ENCODE peak calls at places on chromosomes 1 and 21, in eight cellular contexts. H is tibial artery; E is GM12864; O is epithelial cell of esophagus; N is bronchial epithelial cell; U is CD4-positive, alpha-beta T cell; J is IMR-90; W is astrocyte of the spinal cord. Q is an unnamed sample.

GRCh38 chr21:41216486-41216885 is 48.5 kb downstream of the BACE2 start:
- DNase-seq in W (no peak), H (no peak), O (peak), E (no peak), U (no peak), J (no peak), N (peak), Q (no peak)

GRCh38 chr1:96544051-96544830 is 177.3 kb upstream of the PTBP2 start:
- DNase-seq in W (no peak), U (no peak), N (peak), O (peak), J (no peak), E (no peak), H (no peak), Q (no peak)

GRCh38 chr21:41171210-41171609 is 3.2 kb downstream of the BACE2 start:
- DNase-seq in U (no peak), H (peak), J (no peak), E (no peak), W (peak), N (peak), O (peak), Q (no peak)

GRCh38 chr1:231274119-231274825 is 33.3 kb downstream of the GNPAT start:
- DNase-seq in N (no peak), U (no peak), W (peak), E (no peak), H (no peak), J (no peak), O (peak), Q (no peak)

GRCh38 chr1:114750780-114751179 is 7.0 kb downstream of the CSDE1 start:
- DNase-seq in W (no peak), N (peak), J (no peak), H (no peak), O (peak), U (no peak), E (no peak), Q (no peak)

GRCh38 chr1:41449326-41449921 is 35.1 kb downstream of the EDN2 start:
- DNase-seq in U (no peak), J (no peak), H (no peak), W (no peak), O (no peak), N (no peak), E (no peak), Q (no peak)

GRCh38 chr21:34027727-34028461 is 45.5 kb upstream of the MRPS6 start:
- DNase-seq in H (no peak), U (no peak), W (no peak), E (no peak), J (no peak), N (no peak), O (peak), Q (peak)

GRCh38 chr1:231962636-231963035 is 336.0 kb downstream of the DISC1 start:
- DNase-seq in O (no peak), E (no peak), U (no peak), N (no peak), J (no peak), H (no peak), W (no peak), Q (no peak)

GRCh38 chr1:185956881-185957280 is 222.7 kb downstream of the HMCN1 start:
- DNase-seq in J (no peak), N (no peak), W (no peak), O (no peak), H (no peak), U (no peak), E (no peak), Q (no peak)

GRCh38 chr1:204130989-204131892 is 20.6 kb downstream of the ETNK2 start:
- DNase-seq in H (no peak), W (peak), J (peak), E (no peak), U (no peak), N (peak), O (peak), Q (peak)

GRCh38 chr21:19123525-19123924 is 719.9 kb upstream of the TMPRSS15 start:
- DNase-seq in N (no peak), O (no peak), H (no peak), U (no peak), E (no peak), W (no peak), J (no peak), Q (no peak)

GRCh38 chr1:88061830-88062177 is 622.3 kb upstream of the PKN2 start:
- DNase-seq in E (no peak), U (no peak), W (peak), J (peak), O (no peak), H (no peak), N (no peak), Q (no peak)

GRCh38 chr1:88062650-88063153 is 621.4 kb upstream of the PKN2 start:
- DNase-seq in U (no peak), O (no peak), W (no peak), J (no peak), N (no peak), H (no peak), E (no peak), Q (no peak)

GRCh38 chr1:88060112-88060673 is 623.9 kb upstream of the PKN2 start:
- DNase-seq in H (no peak), N (peak), W (peak), O (peak), J (no peak), E (no peak), U (no peak), Q (no peak)

GRCh38 chr1:88063605-88064004 is 620.5 kb upstream of the PKN2 start:
- DNase-seq in J (peak), U (no peak), E (no peak), N (peak), H (no peak), O (peak), W (peak), Q (no peak)

DNA sequence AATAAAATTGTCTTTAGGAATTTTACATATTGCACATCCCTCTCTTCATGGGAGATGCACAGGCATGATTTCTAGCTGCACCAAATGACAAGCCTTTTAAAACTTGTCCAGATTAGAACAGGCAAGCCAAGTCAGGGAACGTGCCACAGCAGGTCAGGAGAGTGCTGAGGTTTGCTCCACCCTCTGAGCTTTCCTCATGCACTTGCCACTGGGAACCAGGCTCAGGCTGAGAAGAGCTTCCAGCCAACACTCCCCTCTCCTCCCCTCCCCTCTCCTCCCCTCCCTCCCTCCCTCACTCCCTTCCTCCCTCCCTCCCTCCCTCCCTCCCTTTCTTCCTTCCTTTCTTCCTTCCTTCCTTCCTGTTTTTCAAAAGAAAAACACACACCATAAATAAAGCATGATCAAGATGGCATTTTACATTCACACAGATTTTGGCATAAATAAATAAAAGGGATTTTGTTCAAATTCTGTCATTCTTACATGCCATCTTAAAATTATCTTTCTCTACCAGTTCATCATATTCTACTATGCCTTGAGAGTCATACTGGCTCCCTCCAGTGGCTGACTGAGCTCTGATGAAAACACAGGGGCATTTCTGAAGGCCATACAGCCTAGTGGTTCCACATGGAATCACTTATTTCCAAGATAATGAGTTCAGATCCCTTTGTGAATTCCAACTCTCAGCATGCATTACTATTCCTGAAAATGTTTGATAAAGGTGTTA is 622.8 kb upstream of the PKN2 start:
- DNase-seq in N (peak), J (peak), W (peak), H (peak), E (no peak), U (no peak), O (peak), Q (peak)
- TF ChIP-seq CTCF in N (peak), J (peak), W (peak), H (peak), E (peak), U (no peak), O (peak), Q (peak)

GRCh38 chr21:39705849-39706248 is 39.1 kb upstream of the IGSF5 start:
- DNase-seq in N (peak), E (no peak), U (no peak), J (peak), H (no peak), O (no peak), W (peak), Q (peak)
- TF ChIP-seq CTCF in N (no peak), E (no peak), U (no peak), J (peak), H (no peak), O (no peak), W (peak), Q (peak)

DNA sequence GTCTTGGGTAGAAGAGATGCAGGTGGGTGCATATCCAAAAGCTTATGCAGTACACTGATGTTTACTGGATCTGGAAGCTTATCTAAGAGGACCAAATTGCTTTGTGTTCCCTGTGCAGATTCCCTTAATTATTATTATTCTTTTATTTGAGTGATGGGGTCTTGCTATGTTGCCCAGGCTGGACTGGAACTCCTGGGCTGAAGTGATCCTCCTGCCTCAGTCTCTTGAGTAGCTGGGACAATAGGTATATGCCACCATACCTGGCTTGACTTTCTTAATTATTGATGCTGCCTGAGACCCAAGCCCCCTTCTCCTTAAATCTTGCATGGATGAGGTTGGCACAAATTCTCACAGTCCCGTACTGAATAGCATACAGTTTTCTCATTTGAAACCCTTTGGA is 83.0 kb downstream of the MACF1 start:
- DNase-seq in H (no peak), N (no peak), W (no peak), E (no peak), O (no peak), U (no peak), J (no peak), Q (no peak)
- TF ChIP-seq CTCF in H (no peak), N (no peak), W (no peak), E (no peak), O (no peak), U (no peak), J (no peak), Q (no peak)

GRCh38 chr1:156760796-156761104 is 6.6 kb upstream of the PRCC start:
- DNase-seq in H (peak), W (no peak), N (no peak), O (no peak), E (no peak), U (no peak), J (no peak), Q (no peak)
- TF ChIP-seq CTCF in H (no peak), W (no peak), N (no peak), O (no peak), E (no peak), U (no peak), J (no peak), Q (no peak)

GRCh38 chr21:44067011-44067839 is 40.0 kb upstream of the PWP2 start:
- DNase-seq in N (no peak), U (no peak), E (no peak), J (no peak), W (no peak), H (no peak), O (peak), Q (no peak)
- TF ChIP-seq CTCF in N (peak), U (no peak), E (no peak), J (no peak), W (peak), H (no peak), O (no peak), Q (no peak)

Q was measured in HFFc6.